ENCODE peak calls at places on chromosome 13, in eight cellular contexts. One of them, this sample, is unnamed.

GRCh38 chr13:30806784-30807183 is 71.4 kb downstream of the ALOX5AP start:
- DNase-seq in stomach: no peak
- DNase-seq in HCT116: no peak
- DNase-seq in GM12878: no peak
- DNase-seq in SK-N-SH: no peak
- DNase-seq in sigmoid colon: no peak
- DNase-seq in HL-60: no peak
- DNase-seq in GM23338: no peak
- DNase-seq in this sample: no peak

GRCh38 chr13:99894835-99895427 is 76.6 kb downstream of the ZIC5 start:
- DNase-seq in SK-N-SH: peak
- DNase-seq in GM23338: peak
- DNase-seq in sigmoid colon: no peak
- DNase-seq in GM12878: no peak
- DNase-seq in HL-60: no peak
- DNase-seq in HCT116: no peak
- DNase-seq in stomach: no peak
- DNase-seq in this sample: no peak

GRCh38 chr13:95643814-95644598 is 500 bp downstream of the DZIP1 start:
- DNase-seq in GM23338: peak
- DNase-seq in HCT116: no peak
- DNase-seq in GM12878: no peak
- DNase-seq in HL-60: no peak
- DNase-seq in SK-N-SH: peak
- DNase-seq in stomach: no peak
- DNase-seq in sigmoid colon: no peak
- DNase-seq in this sample: no peak

GRCh38 chr13:21749410-21749809 is 78.5 kb downstream of the FGF9 start:
- DNase-seq in stomach: no peak
- DNase-seq in sigmoid colon: no peak
- DNase-seq in GM23338: no peak
- DNase-seq in HL-60: no peak
- DNase-seq in HCT116: no peak
- DNase-seq in SK-N-SH: no peak
- DNase-seq in GM12878: no peak
- DNase-seq in this sample: no peak

GRCh38 chr13:42981853-42982252 is 10.2 kb downstream of the EPSTI1 start:
- DNase-seq in HCT116: no peak
- DNase-seq in SK-N-SH: no peak
- DNase-seq in GM23338: peak
- DNase-seq in stomach: no peak
- DNase-seq in sigmoid colon: no peak
- DNase-seq in HL-60: no peak
- DNase-seq in GM12878: no peak
- DNase-seq in this sample: no peak

GRCh38 chr13:104816716-104817115 is 1718.7 kb downstream of the EFNB2 start:
- DNase-seq in HL-60: no peak
- DNase-seq in stomach: no peak
- DNase-seq in HCT116: no peak
- DNase-seq in GM23338: no peak
- DNase-seq in sigmoid colon: no peak
- DNase-seq in SK-N-SH: no peak
- DNase-seq in GM12878: no peak
- DNase-seq in this sample: no peak

GRCh38 chr13:100608906-100609305 is 20.3 kb upstream of the GGACT start:
- DNase-seq in HCT116: no peak
- DNase-seq in SK-N-SH: no peak
- DNase-seq in stomach: no peak
- DNase-seq in sigmoid colon: no peak
- DNase-seq in HL-60: no peak
- DNase-seq in GM12878: peak
- DNase-seq in GM23338: no peak
- DNase-seq in this sample: no peak

GRCh38 chr13:41060723-41061074 is 610 bp upstream of the WBP4 start:
- DNase-seq in HCT116: peak
- DNase-seq in GM12878: peak
- DNase-seq in stomach: peak
- DNase-seq in GM23338: peak
- DNase-seq in SK-N-SH: peak
- DNase-seq in HL-60: peak
- DNase-seq in sigmoid colon: peak
- DNase-seq in this sample: peak

GRCh38 chr13:94640676-94641075 is 39.0 kb downstream of the GPR180 start:
- DNase-seq in HCT116: no peak
- DNase-seq in sigmoid colon: no peak
- DNase-seq in SK-N-SH: no peak
- DNase-seq in HL-60: no peak
- DNase-seq in GM23338: no peak
- DNase-seq in GM12878: no peak
- DNase-seq in stomach: no peak
- DNase-seq in this sample: no peak

GRCh38 chr13:28440774-28441532 is 54.0 kb downstream of the FLT1 start:
- DNase-seq in HCT116: no peak
- DNase-seq in SK-N-SH: no peak
- DNase-seq in GM12878: no peak
- DNase-seq in GM23338: no peak
- DNase-seq in HL-60: no peak
- DNase-seq in sigmoid colon: no peak
- DNase-seq in stomach: no peak
- DNase-seq in this sample: no peak

DNA sequence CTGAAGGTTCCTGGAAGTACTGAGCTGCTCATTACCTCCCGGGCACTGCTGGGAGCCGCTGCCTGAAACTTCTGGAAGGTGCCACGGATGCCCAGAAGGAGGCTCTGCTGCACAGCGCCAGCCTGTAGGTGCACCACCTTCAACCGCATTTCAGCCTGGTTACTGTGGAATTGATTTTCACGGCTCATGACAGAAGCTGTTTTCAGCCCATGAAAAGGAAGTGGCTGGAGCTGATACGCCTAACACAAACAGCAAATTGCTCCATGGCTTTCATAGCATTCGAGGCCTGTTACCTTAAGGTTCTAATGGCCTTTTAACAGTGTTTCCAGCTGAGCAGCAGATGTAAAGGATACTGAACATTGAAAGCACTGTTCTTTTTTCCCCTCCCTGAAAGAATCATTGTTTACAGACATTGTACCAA is 22.0 kb downstream of the GPC6 start:
- DNase-seq in stomach: peak
- DNase-seq in SK-N-SH: peak
- DNase-seq in GM12878: no peak
- DNase-seq in HL-60: no peak
- DNase-seq in HCT116: no peak
- DNase-seq in sigmoid colon: no peak
- DNase-seq in GM23338: peak
- DNase-seq in this sample: no peak
- TF ChIP-seq POLR2AphosphoS5 in stomach: no peak
- TF ChIP-seq POLR2AphosphoS5 in SK-N-SH: no peak
- TF ChIP-seq POLR2AphosphoS5 in GM12878: no peak
- TF ChIP-seq POLR2AphosphoS5 in HL-60: no peak
- TF ChIP-seq POLR2AphosphoS5 in HCT116: no peak
- TF ChIP-seq POLR2AphosphoS5 in sigmoid colon: no peak
- TF ChIP-seq POLR2AphosphoS5 in GM23338: no peak
- TF ChIP-seq POLR2AphosphoS5 in this sample: no peak

DNA sequence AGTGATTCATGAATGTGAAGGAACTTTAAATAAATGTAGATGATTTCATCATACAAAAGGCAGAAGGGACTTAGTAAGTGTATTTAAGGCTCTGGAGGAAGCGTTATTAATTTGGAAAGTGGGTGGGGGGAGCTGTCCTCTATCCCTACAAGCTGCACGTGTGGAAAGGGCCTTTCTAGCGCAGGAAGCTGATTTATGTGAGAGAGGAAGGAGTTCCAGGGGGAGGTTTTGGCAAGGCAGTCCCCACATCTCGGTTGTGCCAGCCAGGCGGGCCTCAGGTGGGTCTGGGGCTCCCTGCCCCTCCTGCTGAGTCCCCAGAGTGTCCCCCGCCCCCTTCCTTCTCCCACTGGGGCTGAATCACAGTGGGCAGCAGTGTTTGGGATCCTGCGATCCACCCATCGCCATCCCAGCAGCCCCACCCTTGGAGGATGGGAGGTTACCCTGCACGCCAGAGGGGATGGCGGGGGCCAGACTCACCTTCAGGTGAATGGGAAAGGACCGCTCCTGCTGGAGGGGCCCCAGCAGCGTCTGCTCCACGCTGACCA is 709 bp downstream of the DLEU7 start:
- DNase-seq in GM23338: peak
- DNase-seq in HL-60: no peak
- DNase-seq in GM12878: no peak
- DNase-seq in stomach: no peak
- DNase-seq in sigmoid colon: no peak
- DNase-seq in SK-N-SH: no peak
- DNase-seq in HCT116: no peak
- DNase-seq in this sample: no peak
- H3K27ac ChIP-seq in GM23338: no peak
- H3K27ac ChIP-seq in HL-60: no peak
- H3K27ac ChIP-seq in GM12878: no peak
- H3K27ac ChIP-seq in stomach: no peak
- H3K27ac ChIP-seq in sigmoid colon: no peak
- H3K27ac ChIP-seq in SK-N-SH: no peak
- H3K27ac ChIP-seq in HCT116: no peak
- H3K27ac ChIP-seq in this sample: no peak

GRCh38 chr13:76856141-76856571 is 30.0 kb downstream of the KCTD12 start:
- DNase-seq in GM12878: no peak
- DNase-seq in SK-N-SH: no peak
- DNase-seq in GM23338: no peak
- DNase-seq in stomach: no peak
- DNase-seq in sigmoid colon: no peak
- DNase-seq in HL-60: no peak
- DNase-seq in HCT116: no peak
- DNase-seq in this sample: no peak
- TF ChIP-seq POLR2AphosphoS5 in GM12878: no peak
- TF ChIP-seq POLR2AphosphoS5 in SK-N-SH: no peak
- TF ChIP-seq POLR2AphosphoS5 in GM23338: no peak
- TF ChIP-seq POLR2AphosphoS5 in stomach: no peak
- TF ChIP-seq POLR2AphosphoS5 in sigmoid colon: no peak
- TF ChIP-seq POLR2AphosphoS5 in HL-60: no peak
- TF ChIP-seq POLR2AphosphoS5 in HCT116: no peak
- TF ChIP-seq POLR2AphosphoS5 in this sample: no peak

GRCh38 chr13:74773263-74773662 is 639.1 kb upstream of the KLF12 start:
- DNase-seq in HL-60: no peak
- DNase-seq in HCT116: no peak
- DNase-seq in GM23338: no peak
- DNase-seq in GM12878: no peak
- DNase-seq in SK-N-SH: no peak
- DNase-seq in stomach: no peak
- DNase-seq in sigmoid colon: no peak
- DNase-seq in this sample: no peak
- H3K27ac ChIP-seq in HL-60: no peak
- H3K27ac ChIP-seq in HCT116: no peak
- H3K27ac ChIP-seq in GM23338: no peak
- H3K27ac ChIP-seq in GM12878: no peak
- H3K27ac ChIP-seq in SK-N-SH: peak
- H3K27ac ChIP-seq in stomach: no peak
- H3K27ac ChIP-seq in sigmoid colon: no peak
- H3K27ac ChIP-seq in this sample: no peak

GRCh38 chr13:50244913-50245574 is 229.8 kb downstream of the KCNRG start:
- DNase-seq in stomach: peak
- DNase-seq in HL-60: no peak
- DNase-seq in GM23338: no peak
- DNase-seq in sigmoid colon: no peak
- DNase-seq in SK-N-SH: no peak
- DNase-seq in GM12878: peak
- DNase-seq in HCT116: peak
- DNase-seq in this sample: peak
- TF ChIP-seq POLR2AphosphoS5 in stomach: peak
- TF ChIP-seq POLR2AphosphoS5 in HL-60: no peak
- TF ChIP-seq POLR2AphosphoS5 in GM23338: no peak
- TF ChIP-seq POLR2AphosphoS5 in sigmoid colon: no peak
- TF ChIP-seq POLR2AphosphoS5 in SK-N-SH: peak
- TF ChIP-seq POLR2AphosphoS5 in GM12878: no peak
- TF ChIP-seq POLR2AphosphoS5 in HCT116: no peak
- TF ChIP-seq POLR2AphosphoS5 in this sample: no peak

DNA sequence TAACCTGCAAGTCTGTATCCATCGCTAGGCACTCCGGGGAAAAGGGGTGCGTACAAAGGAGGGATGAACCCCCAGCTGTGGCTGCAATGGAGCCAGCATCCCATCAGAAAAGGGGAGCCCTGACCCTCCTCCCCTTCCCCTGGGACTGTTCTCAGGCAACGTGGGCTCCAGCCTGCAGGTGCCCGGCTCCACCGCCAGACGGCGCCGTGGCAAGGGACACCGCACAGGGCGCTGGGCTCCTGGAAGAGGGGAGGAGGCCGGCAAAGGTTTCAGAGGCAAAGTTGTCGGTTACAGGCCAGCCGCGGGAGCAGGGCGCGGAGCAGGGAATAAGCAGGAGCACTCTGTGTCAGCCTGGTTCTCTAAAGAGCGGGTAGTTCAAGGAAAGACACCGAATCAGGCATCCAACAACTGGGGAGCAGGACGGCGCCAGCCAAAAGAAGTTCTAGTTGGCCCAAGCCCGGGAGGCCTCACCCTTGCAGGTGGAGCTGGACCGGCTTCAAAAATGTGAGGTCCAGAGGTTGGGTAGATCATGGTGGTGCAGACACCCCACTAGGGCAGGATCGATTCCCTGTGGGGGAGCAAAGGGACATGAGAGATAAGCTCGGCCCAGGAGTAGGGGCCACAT is 53.0 kb upstream of the ATP12A start:
- DNase-seq in stomach: peak
- DNase-seq in GM23338: peak
- DNase-seq in GM12878: no peak
- DNase-seq in HCT116: peak
- DNase-seq in HL-60: no peak
- DNase-seq in sigmoid colon: no peak
- DNase-seq in SK-N-SH: peak
- DNase-seq in this sample: no peak
- H3K27ac ChIP-seq in stomach: no peak
- H3K27ac ChIP-seq in GM23338: no peak
- H3K27ac ChIP-seq in GM12878: no peak
- H3K27ac ChIP-seq in HCT116: no peak
- H3K27ac ChIP-seq in HL-60: no peak
- H3K27ac ChIP-seq in sigmoid colon: no peak
- H3K27ac ChIP-seq in SK-N-SH: no peak
- H3K27ac ChIP-seq in this sample: no peak

DNA sequence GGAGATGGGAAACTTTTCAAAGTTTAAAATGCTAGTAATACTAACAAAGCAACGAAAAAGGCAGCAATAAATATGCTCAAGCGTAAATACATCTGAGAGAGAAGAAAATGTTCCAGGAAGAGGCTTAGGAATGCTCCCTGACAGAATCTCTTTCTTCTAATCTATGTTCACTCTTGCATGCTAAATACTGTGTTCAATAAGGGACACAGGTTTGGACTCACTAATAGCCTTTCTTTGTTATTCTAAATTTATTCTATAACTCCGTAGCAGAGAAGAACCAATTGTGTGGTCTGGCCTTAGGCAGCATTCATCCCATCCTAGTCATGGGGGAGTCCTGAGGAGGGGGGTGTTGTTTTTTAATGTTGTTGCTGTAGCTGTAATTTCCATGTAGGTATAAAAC is 823.0 kb downstream of the PCDH9 start:
- DNase-seq in HCT116: no peak
- DNase-seq in SK-N-SH: no peak
- DNase-seq in HL-60: no peak
- DNase-seq in GM12878: no peak
- DNase-seq in sigmoid colon: no peak
- DNase-seq in GM23338: no peak
- DNase-seq in stomach: no peak
- DNase-seq in this sample: no peak
- TF ChIP-seq POLR2AphosphoS5 in HCT116: no peak
- TF ChIP-seq POLR2AphosphoS5 in SK-N-SH: no peak
- TF ChIP-seq POLR2AphosphoS5 in HL-60: no peak
- TF ChIP-seq POLR2AphosphoS5 in GM12878: no peak
- TF ChIP-seq POLR2AphosphoS5 in sigmoid colon: no peak
- TF ChIP-seq POLR2AphosphoS5 in GM23338: no peak
- TF ChIP-seq POLR2AphosphoS5 in stomach: no peak
- TF ChIP-seq POLR2AphosphoS5 in this sample: no peak

GRCh38 chr13:48750588-48751383 is 97.1 kb downstream of the CYSLTR2 start:
- DNase-seq in HL-60: no peak
- DNase-seq in GM12878: no peak
- DNase-seq in HCT116: no peak
- DNase-seq in stomach: no peak
- DNase-seq in GM23338: no peak
- DNase-seq in SK-N-SH: no peak
- DNase-seq in sigmoid colon: peak
- DNase-seq in this sample: no peak
- H3K27ac ChIP-seq in HL-60: no peak
- H3K27ac ChIP-seq in GM12878: no peak
- H3K27ac ChIP-seq in HCT116: no peak
- H3K27ac ChIP-seq in stomach: no peak
- H3K27ac ChIP-seq in GM23338: no peak
- H3K27ac ChIP-seq in SK-N-SH: peak
- H3K27ac ChIP-seq in sigmoid colon: peak
- H3K27ac ChIP-seq in this sample: peak

This sample was measured in breast epithelium.